ENCODE peak calls at places on chromosomes 3 and 15, in nine cellular contexts. B is bronchial epithelial cell; E is lower leg skin; F is CD4-positive, alpha-beta T cell; N is glutamatergic neuron; O is WTC11; M is OCI-LY7; A is WERI-Rb-1; R is body of pancreas. J is an unnamed sample.

GRCh38 chr15:58040117-58040516 is 25.4 kb downstream of the ALDH1A2 start:
- DNase-seq in B (peak), E (no peak), F (no peak), N (no peak), O (no peak), M (no peak), A (no peak), R (no peak), J (no peak)

GRCh38 chr3:33717616-33717865 is 513 bp downstream of the CLASP2 start:
- DNase-seq in B (no peak), E (peak), F (no peak), N (peak), O (peak), M (no peak), A (no peak), R (peak), J (no peak)

GRCh38 chr3:8608041-8608790 is 36.4 kb downstream of the SSUH2 start:
- DNase-seq in B (no peak), E (no peak), F (no peak), N (no peak), O (no peak), M (no peak), A (no peak), R (no peak), J (peak)

GRCh38 chr3:65576942-65577341 is 461.8 kb downstream of the MAGI1 start:
- DNase-seq in B (peak), E (no peak), F (no peak), N (no peak), O (no peak), M (no peak), A (no peak), R (no peak), J (no peak)

GRCh38 chr15:26867199-26868007 is 541 bp downstream of the GABRA5 start:
- DNase-seq in B (no peak), E (no peak), F (no peak), N (peak), O (peak), M (no peak), A (peak), R (no peak), J (peak)

GRCh38 chr3:120706950-120707349 is 24.9 kb upstream of the HGD start:
- DNase-seq in B (no peak), E (no peak), F (no peak), N (no peak), O (no peak), M (no peak), A (no peak), R (no peak), J (no peak)

GRCh38 chr3:106206165-106206564 is 337.4 kb upstream of the CBLB start:
- DNase-seq in B (peak), E (no peak), F (no peak), N (no peak), O (no peak), M (peak), A (no peak), R (no peak), J (no peak)

GRCh38 chr3:172635588-172635987 is 75.3 kb downstream of the NCEH1 start:
- DNase-seq in B (peak), E (no peak), F (no peak), N (no peak), O (no peak), M (no peak), A (no peak), R (no peak), J (no peak)

GRCh38 chr3:113200351-113200750 is 11.0 kb upstream of the BOC start:
- DNase-seq in B (no peak), E (no peak), F (no peak), N (no peak), O (no peak), M (no peak), A (no peak), R (no peak), J (no peak)

GRCh38 chr3:113193298-113193697 is 18.1 kb upstream of the BOC start:
- DNase-seq in B (no peak), E (no peak), F (no peak), N (no peak), O (no peak), M (no peak), A (peak), R (no peak), J (no peak)

GRCh38 chr3:113193719-113194118 is 17.6 kb upstream of the BOC start:
- DNase-seq in B (no peak), E (no peak), F (no peak), N (no peak), O (no peak), M (no peak), A (no peak), R (no peak), J (no peak)

GRCh38 chr3:113194747-113195400 is 16.5 kb upstream of the BOC start:
- DNase-seq in B (peak), E (no peak), F (no peak), N (no peak), O (no peak), M (no peak), A (no peak), R (no peak), J (no peak)
- TF ChIP-seq CTCF in B (no peak), E (no peak), F (no peak), N (no peak), O (no peak), M (no peak), A (no peak), R (no peak), J (no peak)

DNA sequence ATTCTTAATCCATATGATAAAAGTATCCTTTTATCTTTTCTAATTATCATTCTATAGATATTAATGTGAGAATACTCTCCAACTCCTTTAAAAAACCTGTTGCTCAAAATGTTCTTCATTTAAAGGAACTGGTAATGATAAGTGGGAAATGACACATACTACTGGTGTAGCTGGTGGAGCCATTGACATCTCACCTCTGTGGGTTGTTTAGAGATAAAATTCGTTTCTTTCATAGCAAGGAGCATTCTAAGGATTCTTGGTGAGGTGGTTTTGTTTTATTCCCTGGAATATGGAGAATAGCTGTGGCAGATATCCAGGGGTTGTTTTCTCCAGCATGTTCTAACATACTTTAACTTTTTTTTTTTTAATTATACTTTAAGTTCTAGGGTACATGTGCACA is 299.8 kb upstream of the THBS1 start:
- DNase-seq in B (no peak), E (no peak), F (no peak), N (no peak), O (no peak), M (no peak), A (no peak), R (no peak), J (no peak)
- TF ChIP-seq CTCF in B (no peak), E (no peak), F (no peak), N (no peak), O (no peak), M (no peak), A (no peak), R (no peak), J (no peak)

GRCh38 chr15:63507878-63508818 is 3.8 kb downstream of the USP3 start:
- DNase-seq in B (no peak), E (no peak), F (no peak), N (no peak), O (no peak), M (no peak), A (no peak), R (no peak), J (no peak)

GRCh38 chr15:63512148-63512547 is 7.8 kb downstream of the USP3 start:
- DNase-seq in B (no peak), E (no peak), F (no peak), N (no peak), O (no peak), M (no peak), A (no peak), R (no peak), J (no peak)

GRCh38 chr15:63510548-63510940 is 6.2 kb downstream of the USP3 start:
- DNase-seq in B (no peak), E (no peak), F (no peak), N (no peak), O (no peak), M (no peak), A (no peak), R (no peak), J (no peak)

GRCh38 chr15:63509056-63509696 is 4.8 kb downstream of the USP3 start:
- DNase-seq in B (no peak), E (no peak), F (no peak), N (no peak), O (no peak), M (no peak), A (no peak), R (no peak), J (no peak)

DNA sequence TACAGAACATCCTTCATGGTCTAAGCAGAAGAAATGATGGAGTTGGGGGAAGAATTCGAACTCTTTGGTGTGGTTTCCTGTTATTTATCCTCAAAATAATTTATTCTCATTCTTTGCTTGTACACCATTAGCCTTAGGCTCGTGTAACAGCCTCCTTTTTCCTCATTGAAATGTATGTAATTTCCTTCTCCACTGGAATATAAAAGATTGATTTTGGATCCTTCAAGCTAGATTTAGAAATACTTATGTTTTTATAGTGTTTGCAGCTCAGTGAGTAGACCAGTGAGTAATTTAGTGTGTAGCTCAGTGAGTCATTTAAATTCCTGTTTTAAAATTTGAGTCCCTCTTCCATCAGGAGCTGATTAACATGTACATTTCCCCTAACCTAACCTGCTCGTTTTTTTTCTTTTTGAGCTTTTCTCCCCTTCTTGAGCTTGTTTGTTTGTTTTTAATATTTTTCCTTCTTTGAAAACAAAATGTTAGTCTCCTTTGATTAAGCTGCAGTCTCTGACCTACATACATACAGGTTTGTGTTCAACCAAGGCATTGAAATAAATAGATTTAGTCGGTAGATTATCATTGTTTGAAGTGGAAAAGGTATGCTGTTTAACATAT is 5.6 kb downstream of the USP3 start:
- DNase-seq in B (peak), E (no peak), F (no peak), N (no peak), O (no peak), M (no peak), A (no peak), R (no peak), J (no peak)
- TF ChIP-seq CTCF in B (no peak), E (no peak), F (no peak), N (no peak), O (no peak), M (no peak), A (no peak), R (no peak), J (no peak)

DNA sequence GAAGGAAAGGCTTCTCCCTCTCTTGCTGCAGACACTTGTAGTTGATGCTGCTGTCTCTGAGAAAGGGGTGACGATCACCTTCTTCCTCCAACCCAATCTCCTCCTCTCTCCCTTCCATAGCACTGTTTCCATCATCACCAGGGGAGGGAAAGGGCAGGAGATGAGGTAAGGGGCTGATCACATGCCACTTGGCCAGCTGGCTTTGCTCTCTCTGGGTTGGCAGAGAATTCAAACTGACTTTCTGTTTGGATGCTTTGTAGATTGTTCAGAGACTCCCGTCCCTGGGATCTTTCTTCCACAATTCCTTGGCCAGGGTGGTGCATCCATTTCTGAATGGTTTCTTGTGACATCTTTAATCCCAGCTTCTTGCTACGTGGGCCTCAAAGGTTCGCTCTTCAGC is 43.2 kb upstream of the ZNF148 start:
- DNase-seq in B (no peak), E (no peak), F (no peak), N (no peak), O (no peak), M (no peak), A (no peak), R (no peak), J (no peak)
- TF ChIP-seq CTCF in B (no peak), E (no peak), F (no peak), N (no peak), O (no peak), M (no peak), A (no peak), R (no peak), J (no peak)

DNA sequence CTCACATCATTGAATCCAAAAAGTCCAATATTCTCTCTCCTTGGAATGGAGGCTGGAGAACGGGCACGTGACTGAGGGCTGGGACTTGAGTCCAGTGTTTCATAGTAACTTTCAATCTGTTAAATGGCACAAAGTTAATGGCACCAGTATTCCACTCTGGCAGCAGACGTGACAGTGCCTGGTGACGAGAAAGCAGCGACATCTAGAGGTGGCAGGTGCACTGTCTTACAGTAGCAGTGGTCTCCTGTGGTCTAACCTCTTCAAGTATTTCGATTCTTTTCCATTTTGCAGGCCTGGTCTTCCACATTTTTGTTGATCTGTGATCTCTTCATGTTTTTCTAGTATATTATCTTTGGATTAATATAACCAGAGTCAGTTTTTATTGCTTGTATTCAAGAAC is 107.1 kb downstream of the OXSM start:
- DNase-seq in B (no peak), E (no peak), F (no peak), N (peak), O (peak), M (peak), A (peak), R (no peak), J (peak)
- TF ChIP-seq CTCF in B (peak), E (no peak), F (no peak), N (peak), O (peak), M (peak), A (peak), R (no peak), J (peak)

GRCh38 chr3:136752327-136753111 is at the start of gene STAG1:
- DNase-seq in B (peak), E (peak), F (peak), N (peak), O (peak), M (peak), A (peak), R (peak), J (peak)

GRCh38 chr3:136755192-136755591 is 3.0 kb upstream of the STAG1 start:
- DNase-seq in B (no peak), E (no peak), F (no peak), N (no peak), O (no peak), M (no peak), A (no peak), R (no peak), J (no peak)

GRCh38 chr3:136752046-136752326 is 192 bp downstream of the STAG1 start:
- DNase-seq in B (no peak), E (no peak), F (no peak), N (no peak), O (no peak), M (peak), A (no peak), R (no peak), J (no peak)

GRCh38 chr3:136751259-136752045 is 726 bp downstream of the STAG1 start:
- DNase-seq in B (peak), E (peak), F (peak), N (peak), O (peak), M (peak), A (peak), R (peak), J (peak)

DNA sequence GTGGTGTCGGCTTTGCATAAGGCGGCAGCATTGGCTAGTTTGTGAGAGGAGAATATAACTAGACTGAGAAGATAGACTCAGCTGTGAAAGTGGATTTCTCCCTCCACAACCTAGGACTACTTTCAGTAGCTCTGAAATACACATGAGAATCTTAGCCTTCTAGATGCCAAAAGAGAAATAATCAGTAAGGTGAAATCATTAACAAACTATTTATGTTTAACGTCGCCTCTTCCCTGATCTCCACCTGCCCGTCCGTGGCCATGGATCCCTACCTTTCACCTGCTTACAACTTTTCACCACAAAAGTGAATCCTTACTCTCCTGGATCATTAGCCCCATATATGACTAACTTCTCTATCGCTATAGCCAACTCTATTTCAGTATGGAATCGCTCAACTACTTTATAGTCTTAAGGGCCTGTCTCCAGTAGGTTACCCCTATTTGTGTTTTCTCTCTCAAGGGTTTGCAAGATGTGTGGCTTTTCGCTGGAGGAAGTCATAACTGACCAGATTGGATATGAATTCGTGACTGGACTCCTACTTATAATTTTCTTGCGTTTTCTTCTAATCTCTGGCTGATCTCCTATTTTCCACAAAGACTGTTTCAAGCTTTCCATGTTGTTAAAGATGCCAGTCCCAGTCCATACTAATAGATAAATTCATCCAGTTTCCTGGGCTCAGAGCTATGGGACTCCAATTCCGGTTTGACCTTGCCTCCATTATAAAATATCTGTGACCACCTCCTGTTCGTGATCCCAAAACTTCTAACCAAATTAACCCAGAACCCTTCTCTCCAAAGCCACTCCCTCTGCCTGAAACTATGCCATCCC is 1.1 kb upstream of the STAG1 start:
- DNase-seq in B (no peak), E (no peak), F (no peak), N (no peak), O (no peak), M (peak), A (no peak), R (no peak), J (no peak)
- TF ChIP-seq CTCF in B (no peak), E (no peak), F (no peak), N (no peak), O (no peak), M (no peak), A (no peak), R (no peak), J (no peak)